ENCODE peak calls at places on chromosome 14, in five cellular contexts. One of them, this sample, is unnamed.

GRCh38 chr14:58815046-58815701 is 177.4 kb downstream of the DACT1 start:
- DNase-seq in BJ: peak
- DNase-seq in fibroblast of lung: no peak
- DNase-seq in choroid plexus epithelial cell: peak
- DNase-seq in fibroblast of villous mesenchyme: no peak
- DNase-seq in this sample: no peak

GRCh38 chr14:23551266-23552028 is at the start of gene ZFHX2:
- DNase-seq in fibroblast of lung: peak
- DNase-seq in choroid plexus epithelial cell: peak
- DNase-seq in BJ: no peak
- DNase-seq in fibroblast of villous mesenchyme: no peak
- DNase-seq in this sample: peak

GRCh38 chr14:30005114-30005698 is 77.6 kb upstream of the PRKD1 start:
- DNase-seq in BJ: peak
- DNase-seq in fibroblast of lung: peak
- DNase-seq in fibroblast of villous mesenchyme: peak
- DNase-seq in choroid plexus epithelial cell: peak
- DNase-seq in this sample: no peak

GRCh38 chr14:50013198-50013918 is 103.0 kb downstream of the VCPKMT start:
- DNase-seq in BJ: no peak
- DNase-seq in fibroblast of lung: no peak
- DNase-seq in choroid plexus epithelial cell: no peak
- DNase-seq in fibroblast of villous mesenchyme: no peak
- DNase-seq in this sample: no peak

GRCh38 chr14:37594916-37595808 is at the start of the genes FOXA1 and TTC6:
- DNase-seq in BJ: no peak
- DNase-seq in choroid plexus epithelial cell: no peak
- DNase-seq in fibroblast of villous mesenchyme: peak
- DNase-seq in fibroblast of lung: no peak
- DNase-seq in this sample: no peak

GRCh38 chr14:32201816-32202467 is at the start of gene RNU6-7:
- DNase-seq in BJ: no peak
- DNase-seq in choroid plexus epithelial cell: no peak
- DNase-seq in fibroblast of lung: peak
- DNase-seq in fibroblast of villous mesenchyme: peak
- DNase-seq in this sample: no peak

GRCh38 chr14:92877757-92878431 is 45.1 kb upstream of the CHGA start:
- DNase-seq in choroid plexus epithelial cell: peak
- DNase-seq in fibroblast of lung: no peak
- DNase-seq in fibroblast of villous mesenchyme: no peak
- DNase-seq in BJ: no peak
- DNase-seq in this sample: no peak

GRCh38 chr14:90093942-90094595 is 32.3 kb downstream of the KCNK13 start:
- DNase-seq in choroid plexus epithelial cell: peak
- DNase-seq in fibroblast of lung: peak
- DNase-seq in BJ: no peak
- DNase-seq in fibroblast of villous mesenchyme: peak
- DNase-seq in this sample: no peak

GRCh38 chr14:57547131-57547530 is 53.5 kb upstream of the CCDC198 start:
- DNase-seq in fibroblast of villous mesenchyme: no peak
- DNase-seq in BJ: no peak
- DNase-seq in fibroblast of lung: no peak
- DNase-seq in choroid plexus epithelial cell: no peak
- DNase-seq in this sample: no peak

GRCh38 chr14:71713061-71713850 is 219.0 kb upstream of the RGS6 start:
- DNase-seq in fibroblast of lung: peak
- DNase-seq in fibroblast of villous mesenchyme: no peak
- DNase-seq in choroid plexus epithelial cell: peak
- DNase-seq in BJ: no peak
- DNase-seq in this sample: no peak

GRCh38 chr14:58193542-58193941 is 6.4 kb upstream of the ACTR10 start:
- DNase-seq in fibroblast of lung: no peak
- DNase-seq in choroid plexus epithelial cell: no peak
- DNase-seq in fibroblast of villous mesenchyme: peak
- DNase-seq in BJ: no peak
- DNase-seq in this sample: no peak

GRCh38 chr14:65637780-65638179 is 225.2 kb downstream of the FUT8 start:
- DNase-seq in choroid plexus epithelial cell: no peak
- DNase-seq in fibroblast of villous mesenchyme: no peak
- DNase-seq in BJ: no peak
- DNase-seq in fibroblast of lung: no peak
- DNase-seq in this sample: no peak

GRCh38 chr14:95946867-95947266 is 70.2 kb downstream of the TUNAR start:
- DNase-seq in fibroblast of lung: no peak
- DNase-seq in fibroblast of villous mesenchyme: no peak
- DNase-seq in choroid plexus epithelial cell: no peak
- DNase-seq in BJ: no peak
- DNase-seq in this sample: no peak

GRCh38 chr14:29810064-29810463 is 117.6 kb downstream of the PRKD1 start:
- DNase-seq in fibroblast of villous mesenchyme: no peak
- DNase-seq in BJ: no peak
- DNase-seq in choroid plexus epithelial cell: no peak
- DNase-seq in fibroblast of lung: no peak
- DNase-seq in this sample: no peak

GRCh38 chr14:105528859-105529505 is 2.6 kb downstream of the TMEM121 start:
- DNase-seq in fibroblast of lung: no peak
- DNase-seq in fibroblast of villous mesenchyme: no peak
- DNase-seq in BJ: no peak
- DNase-seq in choroid plexus epithelial cell: peak
- DNase-seq in this sample: no peak

GRCh38 chr14:102573591-102574046 is 18.8 kb upstream of the RCOR1 start:
- DNase-seq in BJ: no peak
- DNase-seq in fibroblast of villous mesenchyme: no peak
- DNase-seq in choroid plexus epithelial cell: no peak
- DNase-seq in fibroblast of lung: no peak
- DNase-seq in this sample: no peak

GRCh38 chr14:21734457-21735074 is 60.9 kb upstream of the OR4E1 start:
- DNase-seq in choroid plexus epithelial cell: peak
- DNase-seq in fibroblast of lung: peak
- DNase-seq in BJ: no peak
- DNase-seq in fibroblast of villous mesenchyme: peak
- DNase-seq in this sample: no peak

GRCh38 chr14:45526715-45527549 is 273.9 kb upstream of the MIS18BP1 start:
- DNase-seq in BJ: no peak
- DNase-seq in fibroblast of villous mesenchyme: no peak
- DNase-seq in choroid plexus epithelial cell: peak
- DNase-seq in fibroblast of lung: no peak
- DNase-seq in this sample: peak

GRCh38 chr14:91348861-91349465 is 68.7 kb downstream of the CCDC88C start:
- DNase-seq in fibroblast of lung: peak
- DNase-seq in choroid plexus epithelial cell: no peak
- DNase-seq in fibroblast of villous mesenchyme: no peak
- DNase-seq in BJ: no peak
- DNase-seq in this sample: no peak

GRCh38 chr14:81529391-81529790 is 4.3 kb downstream of the SEL1L start:
- DNase-seq in fibroblast of villous mesenchyme: peak
- DNase-seq in fibroblast of lung: peak
- DNase-seq in BJ: peak
- DNase-seq in choroid plexus epithelial cell: peak
- DNase-seq in this sample: no peak

GRCh38 chr14:35362911-35363374 is 41.6 kb downstream of the NFKBIA start:
- DNase-seq in BJ: no peak
- DNase-seq in fibroblast of lung: peak
- DNase-seq in fibroblast of villous mesenchyme: peak
- DNase-seq in choroid plexus epithelial cell: peak
- DNase-seq in this sample: no peak

GRCh38 chr14:66624319-66624937 is 116.5 kb downstream of the GPHN start:
- DNase-seq in BJ: no peak
- DNase-seq in choroid plexus epithelial cell: peak
- DNase-seq in fibroblast of lung: peak
- DNase-seq in fibroblast of villous mesenchyme: peak
- DNase-seq in this sample: no peak

GRCh38 chr14:88384653-88385205 is 728 bp upstream of the SPATA7 start:
- DNase-seq in fibroblast of villous mesenchyme: peak
- DNase-seq in BJ: no peak
- DNase-seq in fibroblast of lung: no peak
- DNase-seq in choroid plexus epithelial cell: no peak
- DNase-seq in this sample: no peak

GRCh38 chr14:97456958-97457357 is 659.8 kb downstream of the VRK1 start:
- DNase-seq in BJ: no peak
- DNase-seq in fibroblast of villous mesenchyme: no peak
- DNase-seq in choroid plexus epithelial cell: no peak
- DNase-seq in fibroblast of lung: no peak
- DNase-seq in this sample: no peak

GRCh38 chr14:41922014-41922413 is 315.3 kb downstream of the LRFN5 start:
- DNase-seq in fibroblast of lung: peak
- DNase-seq in fibroblast of villous mesenchyme: no peak
- DNase-seq in choroid plexus epithelial cell: no peak
- DNase-seq in BJ: no peak
- DNase-seq in this sample: no peak

GRCh38 chr14:58280954-58281787 is 17.2 kb upstream of the ARID4A start:
- DNase-seq in choroid plexus epithelial cell: peak
- DNase-seq in fibroblast of lung: peak
- DNase-seq in BJ: peak
- DNase-seq in fibroblast of villous mesenchyme: peak
- DNase-seq in this sample: no peak

GRCh38 chr14:36996133-36996856 is 176.1 kb downstream of the SLC25A21 start:
- DNase-seq in fibroblast of villous mesenchyme: peak
- DNase-seq in BJ: peak
- DNase-seq in fibroblast of lung: peak
- DNase-seq in choroid plexus epithelial cell: peak
- DNase-seq in this sample: no peak

GRCh38 chr14:49915085-49915484 is 22.2 kb downstream of the ARF6 start:
- DNase-seq in fibroblast of villous mesenchyme: no peak
- DNase-seq in fibroblast of lung: no peak
- DNase-seq in choroid plexus epithelial cell: no peak
- DNase-seq in BJ: no peak
- DNase-seq in this sample: no peak

GRCh38 chr14:61591862-61592261 is 103.5 kb upstream of the HIF1A start:
- DNase-seq in choroid plexus epithelial cell: no peak
- DNase-seq in fibroblast of villous mesenchyme: no peak
- DNase-seq in BJ: no peak
- DNase-seq in fibroblast of lung: no peak
- DNase-seq in this sample: no peak

GRCh38 chr14:46058964-46059580 is 592.5 kb downstream of the RPL10L start:
- DNase-seq in choroid plexus epithelial cell: no peak
- DNase-seq in BJ: no peak
- DNase-seq in fibroblast of lung: no peak
- DNase-seq in fibroblast of villous mesenchyme: no peak
- DNase-seq in this sample: no peak

GRCh38 chr14:92122761-92123160 is 992 bp downstream of the CPSF2 start:
- DNase-seq in fibroblast of villous mesenchyme: no peak
- DNase-seq in choroid plexus epithelial cell: peak
- DNase-seq in BJ: no peak
- DNase-seq in fibroblast of lung: no peak
- DNase-seq in this sample: no peak

GRCh38 chr14:57078054-57078453 is 190.7 kb downstream of the EXOC5 start:
- DNase-seq in fibroblast of villous mesenchyme: no peak
- DNase-seq in choroid plexus epithelial cell: no peak
- DNase-seq in fibroblast of lung: no peak
- DNase-seq in BJ: no peak
- DNase-seq in this sample: no peak

GRCh38 chr14:21059842-21060589 is 2.4 kb downstream of the RNASE8 start:
- DNase-seq in BJ: no peak
- DNase-seq in choroid plexus epithelial cell: no peak
- DNase-seq in fibroblast of lung: no peak
- DNase-seq in fibroblast of villous mesenchyme: no peak
- DNase-seq in this sample: no peak

DNA sequence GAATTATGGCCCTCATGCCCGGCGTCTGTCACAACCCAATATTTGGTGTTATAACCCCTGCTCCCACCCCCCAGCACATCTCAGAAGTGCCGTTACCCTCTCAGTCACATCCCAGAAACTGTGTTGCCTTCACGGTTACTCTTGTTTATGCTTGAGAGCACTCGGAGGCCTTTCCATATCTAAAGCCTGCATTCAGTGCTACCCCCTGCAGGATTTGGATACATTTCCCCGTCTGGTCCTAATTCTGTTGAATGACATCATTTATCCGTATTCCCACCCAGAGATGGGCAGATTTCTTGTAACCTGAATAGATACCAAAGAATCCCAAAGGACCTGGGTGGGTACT is 19.1 kb upstream of the FOS start:
- DNase-seq in choroid plexus epithelial cell: peak
- DNase-seq in fibroblast of villous mesenchyme: peak
- DNase-seq in fibroblast of lung: peak
- DNase-seq in BJ: no peak
- DNase-seq in this sample: no peak
- TF ChIP-seq CTCF in choroid plexus epithelial cell: peak
- TF ChIP-seq CTCF in fibroblast of villous mesenchyme: peak
- TF ChIP-seq CTCF in fibroblast of lung: peak
- TF ChIP-seq CTCF in BJ: peak
- TF ChIP-seq CTCF in this sample: peak

GRCh38 chr14:99430491-99430890 is 50.2 kb downstream of the SETD3 start:
- DNase-seq in choroid plexus epithelial cell: peak
- DNase-seq in fibroblast of villous mesenchyme: no peak
- DNase-seq in BJ: no peak
- DNase-seq in fibroblast of lung: no peak
- DNase-seq in this sample: no peak
- TF ChIP-seq CTCF in choroid plexus epithelial cell: peak
- TF ChIP-seq CTCF in fibroblast of villous mesenchyme: peak
- TF ChIP-seq CTCF in BJ: peak
- TF ChIP-seq CTCF in fibroblast of lung: peak
- TF ChIP-seq CTCF in this sample: peak

GRCh38 chr14:68926236-68926635 is 52.9 kb downstream of the ACTN1 start:
- DNase-seq in choroid plexus epithelial cell: no peak
- DNase-seq in fibroblast of villous mesenchyme: no peak
- DNase-seq in fibroblast of lung: no peak
- DNase-seq in BJ: no peak
- DNase-seq in this sample: no peak
- TF ChIP-seq CTCF in choroid plexus epithelial cell: peak
- TF ChIP-seq CTCF in fibroblast of villous mesenchyme: peak
- TF ChIP-seq CTCF in fibroblast of lung: no peak
- TF ChIP-seq CTCF in BJ: peak
- TF ChIP-seq CTCF in this sample: peak

GRCh38 chr14:76019676-76020075 is 34.1 kb downstream of the IFT43 start:
- DNase-seq in fibroblast of lung: no peak
- DNase-seq in fibroblast of villous mesenchyme: no peak
- DNase-seq in choroid plexus epithelial cell: no peak
- DNase-seq in BJ: no peak
- DNase-seq in this sample: no peak

GRCh38 chr14:76022991-76023390 is 37.4 kb downstream of the IFT43 start:
- DNase-seq in BJ: no peak
- DNase-seq in fibroblast of villous mesenchyme: no peak
- DNase-seq in fibroblast of lung: no peak
- DNase-seq in choroid plexus epithelial cell: no peak
- DNase-seq in this sample: no peak

GRCh38 chr14:76024211-76024907 is 38.8 kb downstream of the IFT43 start:
- DNase-seq in choroid plexus epithelial cell: no peak
- DNase-seq in fibroblast of lung: no peak
- DNase-seq in fibroblast of villous mesenchyme: no peak
- DNase-seq in BJ: no peak
- DNase-seq in this sample: no peak

DNA sequence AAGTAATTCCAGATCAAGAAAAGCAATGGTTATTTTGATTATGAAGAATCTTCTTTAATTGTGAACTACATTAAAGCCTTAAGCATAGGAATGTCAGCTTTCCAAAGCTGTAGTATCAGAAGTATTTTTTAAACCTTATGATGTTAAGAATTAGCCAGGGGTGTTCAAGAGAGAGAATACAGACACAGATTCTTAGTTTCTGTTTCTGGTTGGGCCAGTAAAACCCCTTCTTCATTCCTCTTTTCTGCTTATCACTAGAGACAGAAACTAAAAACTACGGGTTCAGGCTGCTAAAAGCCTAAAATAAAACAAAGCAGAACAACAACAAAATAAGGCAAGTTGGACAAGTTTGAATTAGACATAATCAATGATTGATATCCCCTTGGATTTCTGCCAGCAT is 38.2 kb downstream of the IFT43 start:
- DNase-seq in fibroblast of villous mesenchyme: no peak
- DNase-seq in fibroblast of lung: no peak
- DNase-seq in choroid plexus epithelial cell: no peak
- DNase-seq in BJ: no peak
- DNase-seq in this sample: no peak
- TF ChIP-seq CTCF in fibroblast of villous mesenchyme: no peak
- TF ChIP-seq CTCF in fibroblast of lung: no peak
- TF ChIP-seq CTCF in choroid plexus epithelial cell: no peak
- TF ChIP-seq CTCF in BJ: no peak
- TF ChIP-seq CTCF in this sample: no peak